ENCODE peak calls at places on chromosome X, in four cellular contexts. B is GM12878, M is SK-N-SH, A is K562. R is an unnamed sample.
A peak's percentile ranks its signal among the peaks of the same experiment; 100 is the strongest.

GRCh38 chrX:24837966-24838365 is 144.2 kb downstream of the POLA1 start:
- DNase-seq in A (no peak), B (no peak), M (no peak), R (no peak)

GRCh38 chrX:30027636-30028035 is 187.7 kb upstream of the MAGEB2 start:
- DNase-seq in B (no peak), M (no peak), A (no peak), R (no peak)

GRCh38 chrX:8033175-8033574 is 106.0 kb upstream of the PNPLA4 start:
- DNase-seq in B (no peak), A (no peak), M (no peak), R (no peak)

GRCh38 chrX:3215249-3215648 is 131.2 kb downstream of the MXRA5 start:
- DNase-seq in M (no peak), A (no peak), B (no peak), R (no peak)

GRCh38 chrX:434946-435345 is 48.2 kb upstream of the PPP2R3B start:
- DNase-seq in M (no peak), B (no peak), A (no peak), R (no peak)

GRCh38 chrX:149508467-149508866 is 3.4 kb upstream of the IDS start:
- DNase-seq in A (no peak), M (no peak), B (no peak), R (no peak)

GRCh38 chrX:101550362-101550761 is at the start of gene ARMCX1:
- DNase-seq in B (no peak), M (peak; percentile 74), A (no peak), R (peak; percentile 28)

GRCh38 chrX:72046447-72046846 is 85.3 kb downstream of the RTL5 start:
- DNase-seq in A (no peak), B (no peak), M (peak; percentile 66), R (no peak)

GRCh38 chrX:101764538-101764937 is 104.9 kb upstream of the ARMCX2 start:
- DNase-seq in A (no peak), B (no peak), M (no peak), R (no peak)

DNA sequence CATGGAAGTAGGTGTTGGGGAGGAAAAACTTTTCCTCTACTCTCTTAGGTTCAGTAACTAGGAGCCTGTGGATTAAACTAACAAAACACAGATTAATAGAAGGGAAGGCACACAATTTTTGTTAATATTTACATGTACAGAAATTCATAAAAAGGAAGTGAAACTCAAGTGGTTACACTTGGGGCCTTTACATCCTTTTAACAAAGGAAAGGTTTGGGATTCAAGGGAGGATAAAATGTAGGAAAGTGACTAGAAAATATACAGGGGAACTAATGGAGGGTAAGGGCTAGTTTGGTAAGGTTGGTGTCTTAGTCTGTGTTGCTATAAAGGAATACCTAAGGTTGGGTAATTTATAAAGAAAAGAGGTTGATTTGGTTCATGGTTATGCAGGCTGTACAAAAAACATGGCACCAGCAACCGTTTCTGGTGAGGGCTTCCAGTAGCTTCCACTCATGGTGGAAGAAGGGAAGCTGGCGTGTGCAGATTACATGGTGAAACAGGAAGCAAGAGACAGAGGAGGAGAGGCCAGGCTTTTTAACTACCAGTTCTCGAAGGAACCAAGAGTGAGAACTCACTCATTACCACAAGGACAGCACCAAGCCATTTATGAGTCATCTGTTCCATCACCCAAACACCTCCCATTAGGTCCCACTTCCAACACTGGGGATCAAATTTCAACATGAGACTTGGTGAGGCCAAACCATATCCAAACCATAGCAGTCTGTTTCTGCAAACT is 124.4 kb downstream of the CHRDL1 start:
- DNase-seq in A (no peak), M (no peak), B (peak; percentile 8), R (no peak)
- TF ChIP-seq JUND in A (peak; percentile 56), M (no peak), B (no peak), R (no peak)

GRCh38 chrX:31658360-31658759 is 586.5 kb upstream of the FTHL17 start:
- DNase-seq in B (no peak), A (no peak), M (peak; percentile 6), R (peak; percentile 35)
- TF ChIP-seq JUND in B (no peak), A (no peak), M (no peak), R (no peak)

GRCh38 chrX:17579021-17579420 is 158.3 kb upstream of the SCML1 start:
- DNase-seq in M (no peak), A (no peak), B (no peak), R (no peak)
- TF ChIP-seq JUND in M (no peak), A (no peak), B (no peak), R (no peak)

DNA sequence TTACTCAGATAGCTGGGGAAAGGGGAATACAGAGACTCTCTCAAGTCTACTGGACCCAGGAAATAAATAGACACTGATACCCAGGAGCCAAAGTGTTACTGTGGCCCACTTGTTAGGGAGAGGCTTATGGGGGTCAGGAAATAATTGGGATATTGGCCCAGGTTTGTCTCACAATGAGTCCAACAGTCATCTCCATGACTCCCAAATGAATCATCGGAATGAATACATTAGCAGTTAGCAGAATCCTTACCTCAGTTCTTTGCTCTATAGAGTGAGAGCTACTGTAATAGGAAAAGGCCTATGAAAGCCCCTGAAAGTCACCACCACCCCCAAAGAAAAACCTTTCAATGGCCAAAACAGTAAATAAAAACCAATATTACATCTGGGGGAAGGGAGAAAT is 42.4 kb upstream of the ARHGEF6 start:
- DNase-seq in M (no peak), B (no peak), A (no peak), R (no peak)
- TF ChIP-seq JUND in M (peak; percentile 15), B (no peak), A (no peak), R (no peak)

DNA sequence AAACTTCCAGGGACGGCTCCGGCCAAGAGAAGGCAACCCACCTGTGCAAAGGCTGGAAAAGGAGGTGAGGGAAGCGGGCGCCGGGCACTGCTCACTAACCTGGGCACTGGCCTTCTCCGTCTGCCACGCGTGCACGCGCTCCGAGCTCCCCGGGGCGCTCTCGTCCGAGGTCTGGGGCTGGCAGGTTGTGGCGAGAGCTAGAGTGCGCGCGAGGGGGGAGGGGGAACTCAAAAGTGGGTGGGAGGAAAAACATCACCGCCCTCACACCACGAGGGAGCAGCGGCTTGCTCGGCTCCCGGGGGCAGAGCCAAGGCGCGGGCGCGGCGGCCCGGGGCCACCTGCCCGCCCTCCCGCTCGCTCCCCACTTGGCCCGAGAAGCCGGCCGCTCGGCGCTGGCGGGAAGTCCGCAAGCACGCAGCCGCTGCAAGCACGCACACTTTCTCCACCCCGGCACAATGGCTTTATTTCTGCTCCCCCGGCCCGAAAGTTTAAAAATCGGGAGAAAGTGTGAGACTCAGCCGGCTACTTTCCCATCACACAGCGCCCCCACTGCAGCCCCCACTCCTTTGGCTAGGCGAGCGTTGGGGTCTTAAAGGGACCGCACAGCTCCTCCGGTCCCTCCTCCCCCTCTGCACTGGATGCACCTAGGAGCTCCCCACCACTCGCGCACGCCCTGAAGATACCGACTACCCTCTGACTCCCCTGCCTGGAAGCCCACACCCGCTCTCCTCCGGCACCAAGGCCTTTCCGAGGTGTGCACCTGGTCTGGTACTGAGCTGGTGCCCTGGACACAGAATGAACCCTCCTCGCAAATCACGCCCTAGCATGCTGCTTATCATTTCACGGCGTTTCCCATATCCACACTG is at the start of gene CHRDL1:
- DNase-seq in B (no peak), A (no peak), M (peak; percentile 75), R (peak; percentile 16)
- TF ChIP-seq JUND in B (no peak), A (no peak), M (no peak), R (no peak)

GRCh38 chrX:80792205-80792604 is 17.5 kb downstream of the BRWD3 start:
- DNase-seq in B (no peak), M (no peak), A (no peak), R (no peak)
- TF ChIP-seq JUND in B (no peak), M (no peak), A (no peak), R (no peak)

DNA sequence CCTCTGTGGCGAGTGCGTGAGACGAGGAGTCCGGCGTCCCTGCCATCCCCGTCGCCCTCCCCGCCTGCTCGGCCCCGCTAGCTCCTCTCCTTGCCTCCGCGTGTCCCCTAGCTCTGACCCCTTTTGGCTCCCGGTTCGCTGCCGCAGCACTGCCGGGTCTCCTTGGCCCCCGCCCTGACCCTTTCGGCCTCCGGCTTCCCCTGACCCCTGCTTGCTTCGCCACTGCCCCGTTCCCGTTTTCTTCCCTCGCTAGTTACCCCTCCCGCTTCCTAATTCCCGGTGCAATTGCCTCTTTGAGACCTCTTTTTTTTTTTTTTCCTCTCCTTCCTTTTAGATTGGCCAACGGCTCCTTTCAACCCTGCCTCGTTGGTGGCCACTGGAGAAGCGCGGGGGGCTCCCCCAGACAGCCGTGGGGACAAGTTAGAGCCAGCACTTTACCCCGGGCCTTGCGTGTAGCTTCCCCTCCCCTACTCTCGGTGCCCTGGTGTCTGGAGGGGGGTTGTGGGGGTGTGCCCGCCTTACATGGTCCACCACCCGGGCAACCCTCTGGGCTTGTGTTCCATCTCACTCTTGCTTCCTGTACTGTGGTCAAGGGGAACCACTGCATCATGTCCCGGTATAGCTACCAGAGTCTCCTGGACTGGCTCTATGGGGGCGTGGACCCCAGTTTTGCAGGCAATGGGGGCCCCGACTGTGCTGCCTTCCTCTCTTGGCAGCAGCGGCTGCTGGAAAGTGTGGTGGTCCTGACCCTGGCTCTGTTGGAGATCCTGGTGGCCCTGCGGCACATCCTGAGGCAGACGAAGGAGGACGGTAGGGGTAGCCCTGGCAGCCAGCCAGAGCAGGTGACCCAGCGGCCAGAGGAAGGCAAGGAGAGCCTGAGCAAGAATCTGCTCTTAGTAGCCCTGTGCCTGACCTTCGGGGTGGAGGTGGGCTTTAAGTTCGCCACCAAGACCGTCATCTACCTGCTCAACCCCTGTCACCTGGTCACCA is 548 bp downstream of the TMEM164 start:
- DNase-seq in B (no peak), A (peak; percentile 21), M (peak; percentile 38), R (no peak)
- TF ChIP-seq JUND in B (no peak), A (no peak), M (no peak), R (no peak)

GRCh38 chrX:39891781-39892180 is 206.0 kb downstream of the BCOR start:
- DNase-seq in M (no peak), B (peak; percentile 67), A (no peak), R (no peak)
- TF ChIP-seq JUND in M (no peak), B (no peak), A (no peak), R (no peak)

GRCh38 chrX:134172588-134173259 is 64.3 kb upstream of the CCDC160 start:
- DNase-seq in B (no peak), A (no peak), M (peak; percentile 69), R (no peak)
- TF ChIP-seq JUND in B (no peak), A (no peak), M (no peak), R (no peak)

GRCh38 chrX:31572396-31572795 is 500.6 kb upstream of the FTHL17 start:
- DNase-seq in M (no peak), B (no peak), A (no peak), R (no peak)
- TF ChIP-seq JUND in M (no peak), B (no peak), A (no peak), R (no peak)